ENCODE peak calls at places on chromosome 1, in six cellular contexts. One of them, this sample, is unnamed.

GRCh38 chr1:56993355-56993985 is 27.7 kb upstream of the C8B start:
- DNase-seq in Calu3: no peak
- DNase-seq in CD14-positive monocyte: no peak
- DNase-seq in epithelial cell of esophagus: no peak
- DNase-seq in lower leg skin: no peak
- DNase-seq in breast epithelium: no peak
- DNase-seq in this sample: no peak

GRCh38 chr1:168482106-168482505 is 61.7 kb downstream of the XCL2 start:
- DNase-seq in lower leg skin: no peak
- DNase-seq in epithelial cell of esophagus: no peak
- DNase-seq in breast epithelium: no peak
- DNase-seq in CD14-positive monocyte: no peak
- DNase-seq in Calu3: no peak
- DNase-seq in this sample: no peak

GRCh38 chr1:18653922-18654321 is 23.3 kb downstream of the PAX7 start:
- DNase-seq in lower leg skin: no peak
- DNase-seq in CD14-positive monocyte: no peak
- DNase-seq in breast epithelium: no peak
- DNase-seq in epithelial cell of esophagus: no peak
- DNase-seq in Calu3: no peak
- DNase-seq in this sample: no peak

GRCh38 chr1:147641695-147642592 is 28.4 kb downstream of the ACP6 start:
- DNase-seq in lower leg skin: no peak
- DNase-seq in breast epithelium: no peak
- DNase-seq in epithelial cell of esophagus: peak
- DNase-seq in CD14-positive monocyte: no peak
- DNase-seq in Calu3: peak
- DNase-seq in this sample: no peak

GRCh38 chr1:158028956-158029355 is 35.5 kb downstream of the KIRREL1 start:
- DNase-seq in breast epithelium: no peak
- DNase-seq in CD14-positive monocyte: no peak
- DNase-seq in Calu3: no peak
- DNase-seq in epithelial cell of esophagus: peak
- DNase-seq in lower leg skin: no peak
- DNase-seq in this sample: no peak

GRCh38 chr1:203629509-203630082 is 3.0 kb downstream of the ATP2B4 start:
- DNase-seq in lower leg skin: peak
- DNase-seq in Calu3: peak
- DNase-seq in epithelial cell of esophagus: peak
- DNase-seq in CD14-positive monocyte: peak
- DNase-seq in breast epithelium: no peak
- DNase-seq in this sample: peak

GRCh38 chr1:211928993-211929637 is 98.6 kb upstream of the LPGAT1 start:
- DNase-seq in CD14-positive monocyte: no peak
- DNase-seq in breast epithelium: peak
- DNase-seq in lower leg skin: no peak
- DNase-seq in Calu3: peak
- DNase-seq in epithelial cell of esophagus: peak
- DNase-seq in this sample: no peak

GRCh38 chr1:236524142-236524891 is 535 bp downstream of the LGALS8 start:
- DNase-seq in CD14-positive monocyte: peak
- DNase-seq in Calu3: peak
- DNase-seq in lower leg skin: no peak
- DNase-seq in epithelial cell of esophagus: peak
- DNase-seq in breast epithelium: peak
- DNase-seq in this sample: no peak

GRCh38 chr1:204649756-204650155 is 35.8 kb downstream of the LRRN2 start:
- DNase-seq in breast epithelium: no peak
- DNase-seq in lower leg skin: no peak
- DNase-seq in Calu3: no peak
- DNase-seq in epithelial cell of esophagus: no peak
- DNase-seq in CD14-positive monocyte: no peak
- DNase-seq in this sample: no peak

GRCh38 chr1:111161843-111162242 is 21.8 kb downstream of the CEPT1 start:
- DNase-seq in lower leg skin: no peak
- DNase-seq in epithelial cell of esophagus: no peak
- DNase-seq in CD14-positive monocyte: no peak
- DNase-seq in Calu3: no peak
- DNase-seq in breast epithelium: no peak
- DNase-seq in this sample: no peak

GRCh38 chr1:53498555-53499142 is 39.5 kb downstream of the DMRTB1 start:
- DNase-seq in Calu3: no peak
- DNase-seq in CD14-positive monocyte: no peak
- DNase-seq in epithelial cell of esophagus: no peak
- DNase-seq in breast epithelium: no peak
- DNase-seq in lower leg skin: no peak
- DNase-seq in this sample: no peak

GRCh38 chr1:69645477-69645876 is 77.8 kb downstream of the LRRC7 start:
- DNase-seq in Calu3: no peak
- DNase-seq in CD14-positive monocyte: no peak
- DNase-seq in lower leg skin: no peak
- DNase-seq in epithelial cell of esophagus: no peak
- DNase-seq in breast epithelium: no peak
- DNase-seq in this sample: no peak

GRCh38 chr1:207840380-207840779 is 70.5 kb downstream of the CD34 start:
- DNase-seq in lower leg skin: no peak
- DNase-seq in epithelial cell of esophagus: no peak
- DNase-seq in breast epithelium: no peak
- DNase-seq in Calu3: no peak
- DNase-seq in CD14-positive monocyte: no peak
- DNase-seq in this sample: no peak

GRCh38 chr1:11284784-11285183 is 11.8 kb downstream of the UBIAD1 start:
- DNase-seq in CD14-positive monocyte: no peak
- DNase-seq in lower leg skin: no peak
- DNase-seq in breast epithelium: no peak
- DNase-seq in Calu3: no peak
- DNase-seq in epithelial cell of esophagus: no peak
- DNase-seq in this sample: no peak

GRCh38 chr1:11283148-11283547 is 10.2 kb downstream of the UBIAD1 start:
- DNase-seq in CD14-positive monocyte: no peak
- DNase-seq in Calu3: no peak
- DNase-seq in lower leg skin: no peak
- DNase-seq in breast epithelium: no peak
- DNase-seq in epithelial cell of esophagus: no peak
- DNase-seq in this sample: no peak

GRCh38 chr1:11286735-11287410 is 13.9 kb downstream of the UBIAD1 start:
- DNase-seq in breast epithelium: no peak
- DNase-seq in lower leg skin: no peak
- DNase-seq in CD14-positive monocyte: no peak
- DNase-seq in Calu3: no peak
- DNase-seq in epithelial cell of esophagus: no peak
- DNase-seq in this sample: no peak

GRCh38 chr1:11289064-11289463 is 16.1 kb downstream of the UBIAD1 start:
- DNase-seq in Calu3: no peak
- DNase-seq in CD14-positive monocyte: no peak
- DNase-seq in lower leg skin: no peak
- DNase-seq in epithelial cell of esophagus: no peak
- DNase-seq in breast epithelium: no peak
- DNase-seq in this sample: no peak

DNA sequence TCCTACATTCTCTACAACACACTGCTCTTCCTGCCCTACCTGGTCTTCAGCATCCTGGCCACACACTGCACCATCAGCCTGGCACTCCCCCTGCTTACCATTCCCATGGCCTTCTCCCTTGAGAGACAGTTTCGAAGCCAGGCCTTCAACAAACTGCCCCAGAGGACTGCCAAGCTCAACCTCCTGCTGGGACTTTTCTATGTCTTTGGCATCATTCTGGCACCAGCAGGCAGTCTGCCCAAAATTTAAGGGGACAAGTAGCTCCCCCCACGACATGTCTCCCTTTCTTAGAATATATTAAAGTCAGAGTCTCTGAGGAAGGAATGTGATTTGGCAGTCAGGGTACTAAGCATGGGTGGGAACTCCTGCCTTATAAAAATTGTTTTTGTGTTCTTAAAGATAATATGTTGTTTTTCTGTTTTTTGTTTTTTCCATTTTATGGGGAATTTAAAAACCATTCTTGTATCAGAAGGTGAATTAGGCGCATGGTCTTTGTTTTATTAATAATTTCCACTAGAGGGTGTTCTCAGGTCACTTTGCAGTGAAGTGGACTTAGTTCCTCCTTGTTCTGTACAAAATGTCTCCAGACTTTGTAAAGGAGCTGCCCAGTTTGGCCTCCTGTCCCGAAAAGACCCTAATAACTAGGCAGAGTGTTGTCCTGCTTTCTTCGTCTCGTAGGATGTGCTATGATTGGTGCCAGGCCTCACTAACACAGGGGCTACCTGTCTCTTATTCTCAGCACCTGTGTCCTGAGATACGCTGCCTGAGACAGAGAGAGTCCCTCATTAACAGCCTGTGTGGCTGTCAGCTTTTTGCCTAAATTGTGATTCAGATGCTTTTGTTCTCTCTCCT is 13.1 kb downstream of the UBIAD1 start:
- DNase-seq in lower leg skin: no peak
- DNase-seq in CD14-positive monocyte: no peak
- DNase-seq in Calu3: no peak
- DNase-seq in breast epithelium: no peak
- DNase-seq in epithelial cell of esophagus: peak
- DNase-seq in this sample: no peak
- TF ChIP-seq CTCF in lower leg skin: no peak
- TF ChIP-seq CTCF in CD14-positive monocyte: no peak
- TF ChIP-seq CTCF in Calu3: no peak
- TF ChIP-seq CTCF in breast epithelium: no peak
- TF ChIP-seq CTCF in epithelial cell of esophagus: peak
- TF ChIP-seq CTCF in this sample: peak

GRCh38 chr1:226736001-226736907 is 2.8 kb downstream of the ITPKB start:
- DNase-seq in Calu3: no peak
- DNase-seq in CD14-positive monocyte: no peak
- DNase-seq in breast epithelium: no peak
- DNase-seq in epithelial cell of esophagus: no peak
- DNase-seq in lower leg skin: peak
- DNase-seq in this sample: no peak

GRCh38 chr1:226737819-226738420 is 1.2 kb downstream of the ITPKB start:
- DNase-seq in lower leg skin: peak
- DNase-seq in epithelial cell of esophagus: peak
- DNase-seq in CD14-positive monocyte: peak
- DNase-seq in Calu3: peak
- DNase-seq in breast epithelium: peak
- DNase-seq in this sample: no peak

GRCh38 chr1:226735576-226735975 is 3.5 kb downstream of the ITPKB start:
- DNase-seq in CD14-positive monocyte: no peak
- DNase-seq in epithelial cell of esophagus: no peak
- DNase-seq in Calu3: no peak
- DNase-seq in breast epithelium: no peak
- DNase-seq in lower leg skin: no peak
- DNase-seq in this sample: no peak

GRCh38 chr1:226738421-226738994 is 574 bp downstream of the ITPKB start:
- DNase-seq in breast epithelium: no peak
- DNase-seq in lower leg skin: no peak
- DNase-seq in CD14-positive monocyte: no peak
- DNase-seq in Calu3: peak
- DNase-seq in epithelial cell of esophagus: peak
- DNase-seq in this sample: no peak

DNA sequence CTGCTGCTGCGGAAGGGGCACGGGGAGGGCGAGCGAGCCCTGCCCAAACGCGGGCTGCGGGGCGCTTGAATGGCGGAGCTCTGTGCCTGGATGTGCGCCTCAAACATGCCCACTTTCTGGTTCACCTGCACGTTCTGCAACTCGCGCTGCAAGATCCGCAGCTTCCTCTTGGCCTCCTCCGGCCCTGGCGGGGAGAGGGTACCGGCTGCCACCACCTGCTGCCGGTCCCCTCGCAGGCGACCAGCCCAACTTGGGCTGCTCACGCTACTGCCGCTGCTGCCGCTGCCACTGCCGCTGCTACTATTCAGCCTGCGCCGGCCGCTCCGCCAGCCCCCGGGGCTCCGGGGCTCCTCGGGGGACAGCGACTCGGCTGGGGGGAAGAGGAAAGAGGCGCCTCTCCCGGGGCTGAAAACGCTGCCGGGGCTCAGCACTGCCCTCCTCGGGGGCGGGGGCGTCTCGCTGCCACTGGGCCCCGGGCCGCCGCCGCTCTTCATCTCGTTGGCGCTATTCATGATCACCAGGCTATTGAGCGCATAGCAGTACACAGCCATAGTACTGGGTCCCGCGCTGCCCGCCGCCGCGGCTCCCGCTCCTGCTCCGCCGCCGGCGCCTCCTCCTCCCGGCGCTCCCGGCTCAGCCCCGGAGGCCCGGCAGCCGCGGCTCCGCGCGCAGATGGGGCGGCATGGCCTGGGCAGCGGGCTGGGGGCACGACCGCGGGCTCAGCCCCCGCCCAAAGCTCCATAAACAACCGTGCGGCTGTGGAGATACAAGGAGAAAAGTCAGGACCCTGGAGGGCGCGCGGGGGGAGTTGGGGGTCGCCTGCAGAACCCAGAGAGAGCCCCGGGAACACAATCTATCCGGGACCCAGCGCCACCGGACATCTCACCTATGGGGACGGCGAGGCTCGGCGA is 1.9 kb downstream of the ITPKB start:
- DNase-seq in Calu3: no peak
- DNase-seq in breast epithelium: no peak
- DNase-seq in lower leg skin: no peak
- DNase-seq in epithelial cell of esophagus: peak
- DNase-seq in CD14-positive monocyte: peak
- DNase-seq in this sample: no peak
- TF ChIP-seq CTCF in Calu3: no peak
- TF ChIP-seq CTCF in breast epithelium: no peak
- TF ChIP-seq CTCF in lower leg skin: no peak
- TF ChIP-seq CTCF in epithelial cell of esophagus: no peak
- TF ChIP-seq CTCF in CD14-positive monocyte: peak
- TF ChIP-seq CTCF in this sample: no peak

DNA sequence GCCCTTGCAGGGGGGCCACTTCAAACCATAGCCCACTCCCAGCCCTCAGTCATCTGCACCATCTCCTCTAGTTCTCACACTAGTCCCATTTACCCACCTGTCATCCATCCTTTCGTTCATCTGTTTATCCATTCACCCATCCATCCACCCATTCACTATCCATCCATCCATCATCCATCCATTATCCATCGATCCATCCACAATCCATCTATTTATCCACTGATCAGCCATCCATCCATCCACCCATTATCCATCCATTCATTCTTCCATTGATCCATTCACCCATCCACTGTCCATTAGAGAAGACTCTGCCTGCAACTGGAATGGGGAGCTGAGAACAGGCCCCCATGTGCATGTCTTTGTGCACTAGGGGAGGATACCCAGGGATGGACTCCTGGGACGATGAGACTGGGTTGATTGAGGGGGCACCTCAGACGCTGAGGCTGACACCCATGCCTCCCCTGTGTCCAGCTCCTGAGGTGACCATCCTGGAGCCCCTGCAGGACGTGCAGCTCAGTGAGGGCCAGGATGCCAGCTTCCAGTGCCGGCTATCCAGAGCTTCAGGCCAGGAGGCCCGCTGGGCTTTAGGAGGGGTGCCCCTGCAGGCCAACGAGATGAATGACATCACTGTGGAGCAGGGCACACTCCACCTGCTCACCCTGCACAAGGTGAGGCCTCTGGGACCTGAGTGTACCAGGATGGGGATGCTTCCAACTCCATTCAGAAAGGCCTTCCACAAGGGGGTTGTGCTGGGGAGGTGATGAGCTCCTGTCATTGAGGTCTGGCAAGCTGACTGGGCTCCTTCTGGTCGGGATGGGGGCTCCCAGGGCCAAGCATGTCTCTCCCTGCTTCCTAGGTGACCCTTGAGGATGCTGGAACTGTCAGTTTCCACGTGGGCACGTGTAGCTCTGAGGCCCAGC is 97.7 kb downstream of the TRIM11 start:
- DNase-seq in breast epithelium: no peak
- DNase-seq in lower leg skin: peak
- DNase-seq in CD14-positive monocyte: peak
- DNase-seq in Calu3: no peak
- DNase-seq in epithelial cell of esophagus: no peak
- DNase-seq in this sample: peak
- TF ChIP-seq CTCF in breast epithelium: no peak
- TF ChIP-seq CTCF in lower leg skin: no peak
- TF ChIP-seq CTCF in CD14-positive monocyte: no peak
- TF ChIP-seq CTCF in Calu3: peak
- TF ChIP-seq CTCF in epithelial cell of esophagus: no peak
- TF ChIP-seq CTCF in this sample: no peak

GRCh38 chr1:3676581-3677410 is 24.5 kb downstream of the TP73 start:
- DNase-seq in CD14-positive monocyte: no peak
- DNase-seq in Calu3: no peak
- DNase-seq in epithelial cell of esophagus: no peak
- DNase-seq in breast epithelium: no peak
- DNase-seq in lower leg skin: no peak
- DNase-seq in this sample: no peak
- TF ChIP-seq CTCF in CD14-positive monocyte: no peak
- TF ChIP-seq CTCF in Calu3: no peak
- TF ChIP-seq CTCF in epithelial cell of esophagus: no peak
- TF ChIP-seq CTCF in breast epithelium: no peak
- TF ChIP-seq CTCF in lower leg skin: no peak
- TF ChIP-seq CTCF in this sample: no peak

This sample was measured in osteocyte.